ENCODE peak calls at places on chromosomes 6 and 20, in ten cellular contexts. One of them, this sample, is unnamed.

GRCh38 chr20:33518071-33518470 is 28.2 kb downstream of the CBFA2T2 start:
- DNase-seq in transverse colon: no peak
- DNase-seq in NB4: no peak
- DNase-seq in A549: no peak
- DNase-seq in ovary: no peak
- DNase-seq in lower leg skin: no peak
- DNase-seq in IMR-90: peak
- DNase-seq in K562: no peak
- DNase-seq in breast epithelium: no peak
- DNase-seq in HCT116: no peak
- DNase-seq in this sample: no peak

GRCh38 chr20:63135411-63135810 is 80.5 kb downstream of the YTHDF1 start:
- DNase-seq in lower leg skin: no peak
- DNase-seq in NB4: no peak
- DNase-seq in transverse colon: no peak
- DNase-seq in breast epithelium: no peak
- DNase-seq in IMR-90: no peak
- DNase-seq in ovary: no peak
- DNase-seq in K562: peak
- DNase-seq in HCT116: no peak
- DNase-seq in A549: no peak
- DNase-seq in this sample: no peak

GRCh38 chr6:3345836-3346235 is 87.1 kb downstream of the PSMG4 start:
- DNase-seq in IMR-90: no peak
- DNase-seq in breast epithelium: no peak
- DNase-seq in transverse colon: no peak
- DNase-seq in NB4: no peak
- DNase-seq in K562: no peak
- DNase-seq in lower leg skin: no peak
- DNase-seq in ovary: no peak
- DNase-seq in A549: no peak
- DNase-seq in HCT116: no peak
- DNase-seq in this sample: peak

GRCh38 chr6:64330694-64331309 is 695.2 kb downstream of the PHF3 start:
- DNase-seq in ovary: peak
- DNase-seq in lower leg skin: no peak
- DNase-seq in HCT116: no peak
- DNase-seq in breast epithelium: peak
- DNase-seq in transverse colon: peak
- DNase-seq in K562: no peak
- DNase-seq in NB4: peak
- DNase-seq in A549: peak
- DNase-seq in IMR-90: peak
- DNase-seq in this sample: peak

GRCh38 chr6:167441653-167442644 is 117.1 kb downstream of the TTLL2 start:
- DNase-seq in breast epithelium: no peak
- DNase-seq in HCT116: no peak
- DNase-seq in NB4: no peak
- DNase-seq in transverse colon: no peak
- DNase-seq in ovary: no peak
- DNase-seq in IMR-90: no peak
- DNase-seq in A549: no peak
- DNase-seq in K562: no peak
- DNase-seq in lower leg skin: no peak
- DNase-seq in this sample: no peak

GRCh38 chr6:45116714-45117410 is 211.3 kb upstream of the RUNX2 start:
- DNase-seq in lower leg skin: no peak
- DNase-seq in HCT116: no peak
- DNase-seq in transverse colon: no peak
- DNase-seq in ovary: no peak
- DNase-seq in A549: no peak
- DNase-seq in IMR-90: peak
- DNase-seq in NB4: no peak
- DNase-seq in breast epithelium: no peak
- DNase-seq in K562: no peak
- DNase-seq in this sample: no peak

GRCh38 chr6:3409699-3410384 is 47.0 kb downstream of the SLC22A23 start:
- DNase-seq in K562: peak
- DNase-seq in ovary: no peak
- DNase-seq in NB4: peak
- DNase-seq in transverse colon: peak
- DNase-seq in HCT116: no peak
- DNase-seq in breast epithelium: no peak
- DNase-seq in A549: no peak
- DNase-seq in lower leg skin: peak
- DNase-seq in IMR-90: no peak
- DNase-seq in this sample: no peak

GRCh38 chr20:855466-856360 is 22.2 kb downstream of the FAM110A start:
- DNase-seq in transverse colon: no peak
- DNase-seq in ovary: no peak
- DNase-seq in HCT116: no peak
- DNase-seq in K562: no peak
- DNase-seq in NB4: no peak
- DNase-seq in lower leg skin: no peak
- DNase-seq in breast epithelium: no peak
- DNase-seq in A549: no peak
- DNase-seq in IMR-90: no peak
- DNase-seq in this sample: no peak

GRCh38 chr20:31705598-31706597 is 16.8 kb downstream of the BCL2L1 start:
- DNase-seq in breast epithelium: no peak
- DNase-seq in K562: no peak
- DNase-seq in lower leg skin: no peak
- DNase-seq in NB4: no peak
- DNase-seq in IMR-90: no peak
- DNase-seq in ovary: no peak
- DNase-seq in A549: no peak
- DNase-seq in HCT116: no peak
- DNase-seq in transverse colon: peak
- DNase-seq in this sample: no peak

GRCh38 chr20:19460386-19460785 is 247.9 kb downstream of the SLC24A3 start:
- DNase-seq in ovary: no peak
- DNase-seq in A549: no peak
- DNase-seq in IMR-90: peak
- DNase-seq in lower leg skin: peak
- DNase-seq in NB4: peak
- DNase-seq in breast epithelium: no peak
- DNase-seq in K562: no peak
- DNase-seq in HCT116: no peak
- DNase-seq in transverse colon: no peak
- DNase-seq in this sample: no peak

GRCh38 chr6:113050010-113050893 is 703.1 kb downstream of the RFPL4B start:
- DNase-seq in A549: no peak
- DNase-seq in HCT116: no peak
- DNase-seq in ovary: no peak
- DNase-seq in NB4: no peak
- DNase-seq in IMR-90: peak
- DNase-seq in breast epithelium: no peak
- DNase-seq in transverse colon: no peak
- DNase-seq in K562: no peak
- DNase-seq in lower leg skin: no peak
- DNase-seq in this sample: no peak

GRCh38 chr6:166664135-166664534 is 37.1 kb upstream of the RPS6KA2 start:
- DNase-seq in transverse colon: no peak
- DNase-seq in K562: no peak
- DNase-seq in A549: no peak
- DNase-seq in lower leg skin: no peak
- DNase-seq in NB4: no peak
- DNase-seq in IMR-90: peak
- DNase-seq in breast epithelium: no peak
- DNase-seq in HCT116: no peak
- DNase-seq in ovary: no peak
- DNase-seq in this sample: no peak

GRCh38 chr6:158737710-158738615 is 81.2 kb downstream of the EZR start:
- DNase-seq in K562: no peak
- DNase-seq in ovary: no peak
- DNase-seq in IMR-90: peak
- DNase-seq in transverse colon: peak
- DNase-seq in HCT116: peak
- DNase-seq in lower leg skin: no peak
- DNase-seq in NB4: peak
- DNase-seq in A549: peak
- DNase-seq in breast epithelium: no peak
- DNase-seq in this sample: no peak

GRCh38 chr6:21597706-21598273 is 4.2 kb downstream of the SOX4 start:
- DNase-seq in HCT116: no peak
- DNase-seq in breast epithelium: peak
- DNase-seq in lower leg skin: no peak
- DNase-seq in A549: no peak
- DNase-seq in K562: no peak
- DNase-seq in IMR-90: no peak
- DNase-seq in ovary: no peak
- DNase-seq in NB4: no peak
- DNase-seq in transverse colon: peak
- DNase-seq in this sample: no peak

GRCh38 chr6:43621078-43621835 is 7.8 kb downstream of the GTPBP2 start:
- DNase-seq in IMR-90: no peak
- DNase-seq in breast epithelium: peak
- DNase-seq in transverse colon: no peak
- DNase-seq in A549: no peak
- DNase-seq in ovary: no peak
- DNase-seq in lower leg skin: peak
- DNase-seq in HCT116: no peak
- DNase-seq in NB4: no peak
- DNase-seq in K562: no peak
- DNase-seq in this sample: no peak

GRCh38 chr20:60729119-60729900 is 522.8 kb upstream of the CDH4 start:
- DNase-seq in breast epithelium: no peak
- DNase-seq in IMR-90: no peak
- DNase-seq in K562: no peak
- DNase-seq in A549: no peak
- DNase-seq in transverse colon: no peak
- DNase-seq in HCT116: no peak
- DNase-seq in ovary: no peak
- DNase-seq in lower leg skin: no peak
- DNase-seq in NB4: no peak
- DNase-seq in this sample: no peak

DNA sequence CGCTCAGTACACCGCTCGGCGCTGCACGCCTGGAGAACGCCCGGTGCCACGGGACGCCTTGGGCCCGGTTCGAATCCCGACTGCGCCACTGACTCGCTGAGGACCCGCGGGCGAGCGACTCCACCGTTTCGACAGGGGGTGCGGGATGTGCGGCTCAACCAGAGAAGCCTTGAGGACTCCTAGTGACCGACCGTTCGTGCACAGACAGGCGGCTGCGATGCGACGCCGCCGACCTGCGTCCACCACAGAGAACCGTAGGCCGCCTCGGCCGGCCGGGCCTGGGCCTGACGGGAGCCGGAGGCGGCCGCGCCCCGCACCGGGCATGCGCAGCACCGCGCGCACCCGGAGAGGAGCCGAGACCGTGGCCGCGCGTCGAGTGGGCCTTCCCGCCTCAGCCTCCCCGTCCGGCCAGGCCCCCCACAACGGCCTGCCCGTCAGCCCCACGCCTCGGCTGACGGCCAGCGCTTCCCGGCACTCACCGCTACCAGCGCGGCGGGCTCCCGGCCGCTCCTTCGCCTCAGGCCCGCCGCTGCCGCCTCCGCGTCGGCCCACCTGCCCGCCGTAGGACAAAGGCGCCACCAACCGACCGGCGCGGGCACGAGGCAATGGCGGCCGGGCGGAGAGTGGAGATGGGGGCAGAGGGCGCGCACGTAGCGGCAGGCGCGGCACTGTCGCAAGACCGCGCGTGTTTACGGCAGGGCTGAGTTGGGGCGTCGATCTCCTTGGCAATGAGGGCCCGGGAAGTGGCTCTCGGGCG is at the start of gene NCOA5:
- DNase-seq in IMR-90: peak
- DNase-seq in lower leg skin: peak
- DNase-seq in NB4: peak
- DNase-seq in breast epithelium: peak
- DNase-seq in K562: peak
- DNase-seq in HCT116: peak
- DNase-seq in transverse colon: peak
- DNase-seq in A549: peak
- DNase-seq in ovary: peak
- DNase-seq in this sample: peak
- TF ChIP-seq CTCF in IMR-90: peak
- TF ChIP-seq CTCF in lower leg skin: no peak
- TF ChIP-seq CTCF in NB4: no peak
- TF ChIP-seq CTCF in breast epithelium: peak
- TF ChIP-seq CTCF in K562: peak
- TF ChIP-seq CTCF in HCT116: no peak
- TF ChIP-seq CTCF in transverse colon: no peak
- TF ChIP-seq CTCF in A549: peak
- TF ChIP-seq CTCF in ovary: no peak
- TF ChIP-seq CTCF in this sample: no peak

GRCh38 chr6:31163922-31164321 is 5.5 kb downstream of the TCF19 start:
- DNase-seq in lower leg skin: no peak
- DNase-seq in A549: no peak
- DNase-seq in transverse colon: no peak
- DNase-seq in ovary: no peak
- DNase-seq in breast epithelium: no peak
- DNase-seq in NB4: no peak
- DNase-seq in K562: no peak
- DNase-seq in IMR-90: peak
- DNase-seq in HCT116: peak
- DNase-seq in this sample: no peak
- TF ChIP-seq POLR2A in lower leg skin: no peak
- TF ChIP-seq POLR2A in A549: no peak
- TF ChIP-seq POLR2A in transverse colon: no peak
- TF ChIP-seq POLR2A in ovary: no peak
- TF ChIP-seq POLR2A in breast epithelium: no peak
- TF ChIP-seq POLR2A in NB4: no peak
- TF ChIP-seq POLR2A in K562: no peak
- TF ChIP-seq POLR2A in IMR-90: no peak
- TF ChIP-seq POLR2A in HCT116: no peak
- TF ChIP-seq POLR2A in this sample: no peak

DNA sequence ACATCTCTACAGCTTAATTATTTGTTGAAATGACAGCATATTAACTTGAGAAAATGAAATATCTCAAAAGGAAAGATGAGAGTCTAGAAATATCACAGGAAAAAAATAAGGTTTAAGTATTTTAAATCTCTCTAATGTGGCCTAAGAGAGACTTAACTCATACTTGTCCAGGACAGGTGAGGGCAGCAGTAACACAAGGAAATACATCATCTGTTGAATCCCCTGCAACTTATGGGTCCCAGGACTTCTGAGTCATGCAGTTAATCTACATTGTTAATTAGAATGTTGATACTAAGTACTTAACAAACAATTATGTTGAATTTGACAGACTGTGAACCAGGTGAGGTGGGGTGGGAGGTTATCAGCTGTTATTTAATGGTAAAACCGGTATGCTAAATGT is 87.8 kb downstream of the CEP57L1 start:
- DNase-seq in HCT116: no peak
- DNase-seq in transverse colon: no peak
- DNase-seq in A549: peak
- DNase-seq in lower leg skin: no peak
- DNase-seq in NB4: peak
- DNase-seq in ovary: no peak
- DNase-seq in IMR-90: no peak
- DNase-seq in K562: peak
- DNase-seq in breast epithelium: no peak
- DNase-seq in this sample: no peak
- TF ChIP-seq CTCF in HCT116: peak
- TF ChIP-seq CTCF in transverse colon: no peak
- TF ChIP-seq CTCF in A549: peak
- TF ChIP-seq CTCF in lower leg skin: no peak
- TF ChIP-seq CTCF in NB4: peak
- TF ChIP-seq CTCF in ovary: no peak
- TF ChIP-seq CTCF in IMR-90: no peak
- TF ChIP-seq CTCF in K562: peak
- TF ChIP-seq CTCF in breast epithelium: no peak
- TF ChIP-seq CTCF in this sample: no peak

GRCh38 chr20:4556781-4557180 is 164.9 kb upstream of the PRND start:
- DNase-seq in HCT116: no peak
- DNase-seq in transverse colon: no peak
- DNase-seq in breast epithelium: no peak
- DNase-seq in IMR-90: no peak
- DNase-seq in NB4: no peak
- DNase-seq in K562: peak
- DNase-seq in ovary: no peak
- DNase-seq in lower leg skin: no peak
- DNase-seq in A549: no peak
- DNase-seq in this sample: no peak
- TF ChIP-seq POLR2A in HCT116: no peak
- TF ChIP-seq POLR2A in transverse colon: no peak
- TF ChIP-seq POLR2A in breast epithelium: no peak
- TF ChIP-seq POLR2A in IMR-90: no peak
- TF ChIP-seq POLR2A in NB4: no peak
- TF ChIP-seq POLR2A in K562: no peak
- TF ChIP-seq POLR2A in ovary: no peak
- TF ChIP-seq POLR2A in lower leg skin: no peak
- TF ChIP-seq POLR2A in A549: no peak
- TF ChIP-seq POLR2A in this sample: no peak

This sample was measured in upper lobe of left lung.